ENCODE peak calls at places on chromosomes 13 and 19, in five cellular contexts. L is breast epithelium, N is esophagus squamous epithelium, Z is H1, E is A549. M is an unnamed sample.
A peak's percentile ranks its signal among the peaks of the same experiment; 100 is the strongest.

GRCh38 chr19:35031072-35031881 is 1.0 kb downstream of the SCN1B start:
- DNase-seq in L (no peak), N (no peak), Z (no peak), E (no peak), M (no peak)

GRCh38 chr13:110616103-110617101 is 1.1 kb downstream of the NAXD start:
- DNase-seq in L (peak; percentile 78), N (no peak), Z (no peak), E (peak; percentile 36), M (peak; percentile 86)

GRCh38 chr13:101144808-101145419 is 271.4 kb downstream of the NALCN start:
- DNase-seq in L (no peak), N (no peak), Z (no peak), E (peak; percentile 50), M (no peak)

GRCh38 chr19:58107778-58108545 is 9.9 kb upstream of the ZSCAN18 start:
- DNase-seq in L (no peak), N (no peak), Z (no peak), E (no peak), M (no peak)

GRCh38 chr19:32336259-32337111 is 8.9 kb upstream of the ZNF507 start:
- DNase-seq in L (no peak), N (no peak), Z (no peak), E (peak; percentile 58), M (no peak)

GRCh38 chr19:3167533-3168272 is 10.9 kb upstream of the S1PR4 start:
- DNase-seq in L (no peak), N (no peak), Z (no peak), E (no peak), M (no peak)

GRCh38 chr13:89082623-89083022 is 1411.5 kb downstream of the SLITRK5 start:
- DNase-seq in L (no peak), N (no peak), Z (no peak), E (no peak), M (no peak)

GRCh38 chr13:95226932-95227718 is 74.1 kb downstream of the ABCC4 start:
- DNase-seq in L (no peak), N (no peak), Z (no peak), E (no peak), M (no peak)

GRCh38 chr19:13953021-13953531 is 767 bp downstream of the DCAF15 start:
- DNase-seq in L (no peak), N (no peak), Z (no peak), E (peak; percentile 53), M (no peak)
- TF ChIP-seq POLR2A in L (no peak), N (no peak), Z (no peak), E (no peak), M (no peak)

GRCh38 chr19:917323-918151 is at the start of gene KISS1R:
- DNase-seq in L (no peak), N (no peak), Z (no peak), E (peak; percentile 59), M (peak; percentile 92)
- TF ChIP-seq CTCF in L (no peak), N (peak; percentile 37), Z (peak; percentile 79), E (peak; percentile 66), M (peak; percentile 68)

GRCh38 chr19:9858766-9859165 is 23.6 kb downstream of the PIN1 start:
- DNase-seq in L (no peak), N (no peak), Z (no peak), E (no peak), M (no peak)
- TF ChIP-seq POLR2A in L (no peak), N (no peak), Z (no peak), E (no peak), M (no peak)

DNA sequence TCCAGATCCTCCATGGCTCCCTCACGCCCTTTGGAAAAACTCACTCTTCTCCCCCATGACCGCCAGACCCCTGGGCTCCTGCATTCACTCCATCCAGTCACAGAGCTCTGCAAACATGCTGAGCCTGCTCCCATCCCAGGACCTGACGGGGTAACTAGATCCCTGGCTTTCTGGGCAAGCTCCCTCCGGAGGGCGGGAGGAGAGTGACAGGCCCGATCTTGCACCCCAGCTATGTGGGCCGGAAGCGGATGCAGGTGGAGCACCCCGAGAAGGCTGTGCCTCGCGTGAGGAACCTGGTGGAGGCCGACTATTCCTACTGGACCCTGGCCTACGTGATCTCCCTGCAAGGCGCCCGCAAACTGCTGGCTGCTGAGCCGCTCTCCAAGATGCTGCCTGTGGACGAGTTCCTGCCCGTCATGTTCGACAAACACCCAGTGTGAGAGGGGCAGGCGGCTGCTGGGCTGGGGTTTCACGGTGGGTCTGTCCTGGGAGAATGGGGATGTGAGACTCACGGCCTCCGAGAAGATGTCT is 25.1 kb downstream of the COLGALT1 start:
- DNase-seq in L (no peak), N (no peak), Z (no peak), E (no peak), M (no peak)
- TF ChIP-seq CTCF in L (no peak), N (no peak), Z (peak; percentile 50), E (no peak), M (no peak)

DNA sequence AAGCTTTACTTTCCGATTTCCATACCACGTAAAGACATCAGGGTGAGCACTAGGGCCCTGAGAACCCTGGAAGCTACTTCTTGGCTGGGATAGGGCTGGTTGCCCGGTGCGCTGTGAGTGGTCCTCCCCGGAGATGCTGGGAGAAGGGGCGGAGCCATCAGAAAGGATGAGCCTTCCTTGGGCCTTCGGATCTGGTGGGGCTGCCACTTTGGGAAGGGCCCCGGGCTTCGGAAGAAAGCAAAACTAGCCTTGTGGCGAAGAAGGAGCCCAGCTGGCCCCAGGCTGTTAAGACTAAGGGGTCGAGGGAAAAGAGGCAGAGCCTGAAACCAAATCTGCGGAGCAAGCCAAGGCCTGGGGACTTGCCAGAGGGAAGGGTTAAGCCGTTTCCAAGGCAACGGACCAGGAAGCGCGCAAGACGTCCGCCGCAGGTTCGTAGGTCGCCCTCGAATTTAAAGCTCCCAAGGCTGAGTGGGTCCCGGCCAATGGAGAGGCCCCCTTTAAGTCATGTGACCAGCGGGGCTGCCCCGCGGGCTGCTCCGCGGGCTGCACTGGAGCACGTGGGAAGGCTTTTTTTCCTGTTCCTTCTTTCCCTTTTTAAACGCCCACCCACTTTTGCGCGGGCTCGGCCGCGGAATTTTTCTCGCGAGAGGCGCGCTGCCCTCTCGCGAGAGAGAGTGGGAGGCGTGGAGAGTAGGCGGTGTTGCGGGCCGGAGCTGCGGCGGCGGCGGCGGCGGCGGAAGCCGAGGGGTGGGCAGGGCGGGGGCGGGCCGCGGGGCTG is 426 bp upstream of the AKAP11 start:
- DNase-seq in L (peak; percentile 84), N (peak; percentile 77), Z (peak; percentile 96), E (peak; percentile 97), M (peak; percentile 98)
- TF ChIP-seq POLR2A in L (no peak), N (no peak), Z (peak; percentile 69), E (peak; percentile 2), M (no peak)

GRCh38 chr19:11155373-11156120 is at the start of gene SPC24:
- DNase-seq in L (peak; percentile 89), N (peak; percentile 48), Z (peak; percentile 94), E (peak; percentile 97), M (peak; percentile 97)
- TF ChIP-seq CTCF in L (no peak), N (no peak), Z (no peak), E (no peak), M (no peak)

M was measured in spleen.